ENCODE peak calls at places on chromosome 3, in seven cellular contexts. Z, T, J, U, Q, B and L are unnamed samples.

GRCh38 chr3:167066977-167067843 is 312.9 kb downstream of the ZBBX start:
- DNase-seq in Z (no peak), T (no peak), J (no peak), U (no peak), Q (no peak), B (no peak), L (no peak)

GRCh38 chr3:71416868-71417267 is 166.7 kb downstream of the FOXP1 start:
- DNase-seq in Z (peak), T (no peak), J (no peak), U (no peak), Q (no peak), B (no peak), L (no peak)

GRCh38 chr3:99586680-99587079 is 51.7 kb upstream of the COL8A1 start:
- DNase-seq in Z (no peak), T (no peak), J (no peak), U (no peak), Q (no peak), B (no peak), L (no peak)

GRCh38 chr3:35079403-35079802 is 559.9 kb upstream of the ARPP21 start:
- DNase-seq in Z (no peak), T (no peak), J (no peak), U (no peak), Q (no peak), B (no peak), L (no peak)

GRCh38 chr3:101091489-101091888 is 98.3 kb upstream of the ABI3BP start:
- DNase-seq in Z (no peak), T (no peak), J (no peak), U (no peak), Q (no peak), B (no peak), L (no peak)

GRCh38 chr3:172471903-172472302 is 23.6 kb upstream of the GHSR start:
- DNase-seq in Z (no peak), T (no peak), J (no peak), U (no peak), Q (no peak), B (no peak), L (no peak)

GRCh38 chr3:174023445-174023844 is 625.9 kb downstream of the NLGN1 start:
- DNase-seq in Z (no peak), T (no peak), J (no peak), U (no peak), Q (no peak), B (no peak), L (no peak)

GRCh38 chr3:124915254-124915653 is 19.3 kb downstream of the MUC13 start:
- DNase-seq in Z (no peak), T (no peak), J (no peak), U (no peak), Q (no peak), B (no peak), L (no peak)

GRCh38 chr3:108983051-108983450 is 29.4 kb upstream of the GUCA1C start:
- DNase-seq in Z (no peak), T (no peak), J (no peak), U (no peak), Q (no peak), B (no peak), L (no peak)

DNA sequence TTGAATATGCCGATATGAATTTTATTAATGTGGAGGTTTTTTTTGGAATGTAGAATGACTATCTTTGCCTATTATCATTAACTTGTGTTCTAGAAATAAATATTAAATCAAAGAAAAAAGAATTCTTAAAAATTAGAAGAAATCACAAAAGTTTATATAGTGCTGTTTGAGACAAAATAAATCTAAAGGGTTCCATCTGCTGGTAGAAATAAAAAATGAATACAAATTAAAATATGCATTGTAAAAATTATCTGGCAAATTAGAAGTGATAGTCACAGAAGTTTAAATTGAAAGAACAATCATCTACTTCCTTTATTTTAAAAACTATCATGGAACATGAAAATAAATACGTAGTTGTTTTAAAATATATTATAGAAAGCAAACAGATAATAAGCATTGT is 22.7 kb upstream of the ZBTB20 start:
- DNase-seq in Z (no peak), T (no peak), J (no peak), U (no peak), Q (no peak), B (no peak), L (no peak)
- TF ChIP-seq CTCF in Z (no peak), T (peak), J (peak), U (peak), Q (peak), B (no peak), L (peak)

DNA sequence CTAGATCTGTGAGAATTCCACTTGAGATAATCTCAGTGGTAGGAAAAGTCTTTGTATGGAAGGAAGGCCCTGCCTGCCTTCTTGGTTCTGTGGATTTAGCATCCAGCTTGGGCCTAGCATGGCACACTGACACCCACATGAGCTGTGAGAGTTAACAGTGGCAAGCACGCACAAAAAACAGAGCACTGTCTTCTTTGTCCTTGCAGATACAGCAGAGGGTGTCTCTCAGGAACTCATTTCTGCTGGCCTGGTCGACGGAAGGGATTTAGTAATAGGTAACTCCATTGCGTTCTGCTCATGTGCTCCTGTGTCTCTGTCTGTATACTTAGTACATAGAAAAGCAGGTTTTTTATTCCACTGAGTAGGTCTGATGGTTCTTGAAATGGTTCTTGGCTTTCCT is 14.4 kb upstream of the SLC22A13 start:
- DNase-seq in Z (no peak), T (no peak), J (no peak), U (no peak), Q (no peak), B (no peak), L (no peak)
- TF ChIP-seq CTCF in Z (no peak), T (no peak), J (no peak), U (no peak), Q (no peak), B (no peak), L (no peak)

GRCh38 chr3:52537165-52537635 is 795 bp downstream of the UQCC5 start:
- DNase-seq in Z (no peak), T (no peak), J (no peak), U (no peak), Q (no peak), B (no peak), L (peak)
- TF ChIP-seq CTCF in Z (no peak), T (no peak), J (no peak), U (no peak), Q (no peak), B (no peak), L (no peak)

GRCh38 chr3:88180398-88180999 is 30.7 kb downstream of the C3orf38 start:
- DNase-seq in Z (no peak), T (no peak), J (no peak), U (peak), Q (peak), B (no peak), L (no peak)
- TF ChIP-seq CTCF in Z (no peak), T (no peak), J (no peak), U (no peak), Q (peak), B (no peak), L (peak)